ENCODE peak calls at places on chromosomes 16 and 17, in eight cellular contexts. Z is transverse colon, S is HCT116, D is stomach, Y is GM12878, T is sigmoid colon, K is suprapubic skin, J is SK-N-SH. Q is an unnamed sample.

GRCh38 chr16:78842950-78843349 is 743.5 kb downstream of the WWOX start:
- DNase-seq in Z (no peak), S (no peak), D (no peak), Y (no peak), T (no peak), K (no peak), J (no peak), Q (no peak)

GRCh38 chr16:57977418-57978069 is 6.6 kb upstream of the CNGB1 start:
- DNase-seq in Z (no peak), S (no peak), D (no peak), Y (no peak), T (no peak), K (no peak), J (peak; percentile 61), Q (no peak)

GRCh38 chr16:57472665-57473060 is 10.2 kb downstream of the POLR2C start:
- DNase-seq in Z (no peak), S (no peak), D (no peak), Y (no peak), T (no peak), K (no peak), J (peak; percentile 81), Q (no peak)

GRCh38 chr16:81280393-81280792 is 34.4 kb upstream of the GAN start:
- DNase-seq in Z (no peak), S (no peak), D (no peak), Y (no peak), T (no peak), K (no peak), J (no peak), Q (no peak)

GRCh38 chr17:36117505-36118382 is 14.1 kb downstream of the CCL4 start:
- DNase-seq in Z (peak; percentile 34), S (no peak), D (no peak), Y (no peak), T (no peak), K (no peak), J (no peak), Q (no peak)

GRCh38 chr17:64056269-64057005 is 36.0 kb upstream of the ICAM2 start:
- DNase-seq in Z (peak; percentile 27), S (no peak), D (no peak), Y (peak; percentile 57), T (no peak), K (no peak), J (no peak), Q (no peak)

GRCh38 chr17:6421700-6422604 is 13.0 kb downstream of the AIPL1 start:
- DNase-seq in Z (peak; percentile 80), S (peak; percentile 69), D (peak; percentile 77), Y (no peak), T (peak; percentile 83), K (no peak), J (peak; percentile 89), Q (no peak)

GRCh38 chr17:31067699-31068184 is 27.0 kb upstream of the NF1 start:
- DNase-seq in Z (no peak), S (peak; percentile 34), D (no peak), Y (no peak), T (no peak), K (no peak), J (no peak), Q (no peak)

GRCh38 chr16:77273-77806 is 685 bp upstream of the MPG start:
- DNase-seq in Z (peak; percentile 54), S (no peak), D (peak; percentile 39), Y (no peak), T (peak; percentile 84), K (no peak), J (peak; percentile 86), Q (peak; percentile 61)

GRCh38 chr17:80668375-80669149 is 123.9 kb downstream of the RPTOR start:
- DNase-seq in Z (no peak), S (no peak), D (no peak), Y (no peak), T (no peak), K (no peak), J (no peak), Q (no peak)

GRCh38 chr17:16442141-16442540 is 26.8 kb downstream of the TRPV2 start:
- DNase-seq in Z (no peak), S (no peak), D (no peak), Y (no peak), T (no peak), K (no peak), J (no peak), Q (no peak)

GRCh38 chr17:82180776-82181528 is 31.7 kb downstream of the CCDC57 start:
- DNase-seq in Z (no peak), S (no peak), D (no peak), Y (no peak), T (peak; percentile 77), K (no peak), J (no peak), Q (no peak)

GRCh38 chr16:56202036-56202435 is 10.7 kb downstream of the GNAO1 start:
- DNase-seq in Z (no peak), S (no peak), D (peak; percentile 36), Y (no peak), T (no peak), K (no peak), J (no peak), Q (no peak)

GRCh38 chr17:40905370-40905769 is 20.3 kb upstream of the KRT20 start:
- DNase-seq in Z (no peak), S (no peak), D (no peak), Y (no peak), T (no peak), K (no peak), J (no peak), Q (no peak)

GRCh38 chr17:81509687-81510523 is 2.7 kb downstream of the ACTG1 start:
- DNase-seq in Z (no peak), S (no peak), D (no peak), Y (no peak), T (no peak), K (no peak), J (no peak), Q (no peak)

GRCh38 chr16:82382521-82382920 is 212.5 kb upstream of the MPHOSPH6 start:
- DNase-seq in Z (no peak), S (no peak), D (no peak), Y (no peak), T (no peak), K (no peak), J (no peak), Q (no peak)

GRCh38 chr17:80187090-80187489 is 17.3 kb downstream of the CARD14 start:
- DNase-seq in Z (no peak), S (no peak), D (no peak), Y (no peak), T (no peak), K (no peak), J (no peak), Q (no peak)

GRCh38 chr16:62067182-62067581 is 30.9 kb upstream of the CDH8 start:
- DNase-seq in Z (no peak), S (no peak), D (no peak), Y (no peak), T (no peak), K (no peak), J (no peak), Q (no peak)

GRCh38 chr16:5461141-5461540 is 363.5 kb upstream of the EEF2KMT start:
- DNase-seq in Z (no peak), S (no peak), D (no peak), Y (no peak), T (no peak), K (no peak), J (peak; percentile 41), Q (no peak)

GRCh38 chr17:933168-934083 is 46.1 kb downstream of the NXN start:
- DNase-seq in Z (no peak), S (peak; percentile 98), D (peak; percentile 46), Y (no peak), T (no peak), K (no peak), J (no peak), Q (no peak)

GRCh38 chr16:77898671-77899211 is 110.4 kb downstream of the VAT1L start:
- DNase-seq in Z (no peak), S (no peak), D (no peak), Y (no peak), T (no peak), K (no peak), J (no peak), Q (no peak)

GRCh38 chr17:45112559-45113423 is 19.5 kb downstream of the PLCD3 start:
- DNase-seq in Z (no peak), S (no peak), D (no peak), Y (no peak), T (no peak), K (no peak), J (no peak), Q (no peak)

GRCh38 chr17:39659286-39660010 is 5.7 kb upstream of the TCAP start:
- DNase-seq in Z (no peak), S (no peak), D (no peak), Y (no peak), T (no peak), K (no peak), J (no peak), Q (no peak)

GRCh38 chr17:14201087-14201486 is 35.6 kb downstream of the CDRT15 start:
- DNase-seq in Z (peak; percentile 30), S (no peak), D (no peak), Y (no peak), T (no peak), K (no peak), J (no peak), Q (no peak)

GRCh38 chr17:47807421-47807820 is 14.2 kb downstream of the OSBPL7 start:
- DNase-seq in Z (no peak), S (no peak), D (peak; percentile 11), Y (no peak), T (peak; percentile 37), K (peak; percentile 50), J (peak; percentile 16), Q (peak; percentile 8)

GRCh38 chr16:4136229-4136813 is 20.1 kb upstream of the ADCY9 start:
- DNase-seq in Z (peak; percentile 72), S (peak; percentile 71), D (peak; percentile 82), Y (no peak), T (no peak), K (no peak), J (no peak), Q (no peak)

GRCh38 chr17:49779730-49780220 is 8.7 kb upstream of the KAT7 start:
- DNase-seq in Z (peak; percentile 28), S (peak; percentile 34), D (no peak), Y (no peak), T (no peak), K (no peak), J (peak; percentile 40), Q (no peak)

GRCh38 chr16:49528035-49528434 is 154.4 kb downstream of the C16orf78 start:
- DNase-seq in Z (no peak), S (no peak), D (no peak), Y (no peak), T (no peak), K (no peak), J (peak; percentile 83), Q (no peak)
- H3K4me3 ChIP-seq in Z (peak overlapping the region; percentile 11), S (no peak overlapping the region), D (peak overlapping the region; percentile 31), Y (peak overlapping the region; percentile 3), T (peak overlapping the region; percentile 38), K (peak overlapping the region; percentile 35), J (peak overlapping the region; percentile 26), Q (peak overlapping the region; percentile 43)

GRCh38 chr16:30896890-30897730 is 696 bp downstream of the CTF1 start:
- DNase-seq in Z (peak; percentile 91), S (peak; percentile 86), D (peak; percentile 92), Y (no peak), T (peak; percentile 97), K (peak; percentile 96), J (peak; percentile 90), Q (peak; percentile 96)
- TF ChIP-seq POLR2AphosphoS5 in Z (no peak), S (peak; percentile 74), D (peak; percentile 8), Y (no peak), T (peak; percentile 73), K (no peak), J (peak; percentile 22), Q (peak; percentile 64)

GRCh38 chr16:53756329-53756996 is 52.5 kb downstream of the FTO start:
- DNase-seq in Z (no peak), S (no peak), D (no peak), Y (no peak), T (no peak), K (no peak), J (no peak), Q (no peak)
- H3K4me1 ChIP-seq in Z (peaks cover 57% of the 10 kb centered on the region), S (peaks cover 13% of the 10 kb centered on the region), D (peaks cover 25% of the 10 kb centered on the region), Y (no peaks in the 10 kb centered on the region), T (peaks cover 39% of the 10 kb centered on the region), K (peaks cover 28% of the 10 kb centered on the region), J (peaks cover 9% of the 10 kb centered on the region), Q (peaks cover 11% of the 10 kb centered on the region)

GRCh38 chr17:18037482-18037881 is 1.5 kb downstream of the ATPAF2 start:
- DNase-seq in Z (no peak), S (no peak), D (no peak), Y (no peak), T (no peak), K (no peak), J (no peak), Q (no peak)
- H3K4me3 ChIP-seq in Z (no peak overlapping the region), S (peak overlapping the region; percentile 85), D (no peak overlapping the region), Y (peak overlapping the region; percentile 80), T (no peak overlapping the region), K (no peak overlapping the region), J (peak overlapping the region; percentile 82), Q (no peak overlapping the region)